ENCODE peak calls at places on chromosomes 12 and 14, in four cellular contexts. L, P, R and J are unnamed samples.

GRCh38 chr12:3445127-3445978 is 45.6 kb upstream of the PRMT8 start:
- DNase-seq in L (no peak), P (no peak), R (no peak), J (no peak)

GRCh38 chr14:24694680-24695079 is 60.7 kb upstream of the GZMB start:
- DNase-seq in L (no peak), P (no peak), R (no peak), J (no peak)

GRCh38 chr12:121723200-121723599 is 10.6 kb downstream of the TMEM120B start:
- DNase-seq in L (no peak), P (no peak), R (no peak), J (no peak)

GRCh38 chr12:30792648-30793499 is 38.1 kb upstream of the CAPRIN2 start:
- DNase-seq in L (no peak), P (no peak), R (no peak), J (no peak)

GRCh38 chr12:113912761-113913295 is 53.3 kb downstream of the RBM19 start:
- DNase-seq in L (no peak), P (peak; percentile 20), R (peak; percentile 66), J (peak; percentile 15)

GRCh38 chr12:54140958-54141388 is 47.8 kb downstream of the SMUG1 start:
- DNase-seq in L (no peak), P (no peak), R (no peak), J (no peak)

GRCh38 chr12:109458771-109459208 is 18.3 kb downstream of the KCTD10 start:
- DNase-seq in L (no peak), P (no peak), R (no peak), J (no peak)

GRCh38 chr12:42277426-42278115 is 39.5 kb upstream of the YAF2 start:
- DNase-seq in L (no peak), P (no peak), R (no peak), J (no peak)

GRCh38 chr12:96187675-96188355 is 6.4 kb upstream of the ELK3 start:
- DNase-seq in L (no peak), P (no peak), R (no peak), J (no peak)

GRCh38 chr12:12349711-12350665 is at the start of gene MANSC1:
- DNase-seq in L (peak; percentile 61), P (peak; percentile 22), R (peak; percentile 73), J (peak; percentile 38)

GRCh38 chr14:69262516-69262915 is 2.6 kb downstream of the GALNT16 start:
- DNase-seq in L (no peak), P (no peak), R (no peak), J (no peak)

GRCh38 chr12:25249951-25250738 is 584 bp downstream of the KRAS start:
- DNase-seq in L (peak; percentile 66), P (peak; percentile 9), R (peak; percentile 76), J (peak; percentile 54)

GRCh38 chr12:114975283-114975973 is 291.5 kb upstream of the TBX3 start:
- DNase-seq in L (no peak), P (no peak), R (no peak), J (no peak)

GRCh38 chr14:64549805-64550538 is at the start of gene PPP1R36:
- DNase-seq in L (no peak), P (peak; percentile 19), R (peak; percentile 63), J (peak; percentile 22)

GRCh38 chr14:24051789-24052655 is at the start of gene CARMIL3:
- DNase-seq in L (peak; percentile 55), P (peak; percentile 46), R (peak; percentile 78), J (peak; percentile 67)

GRCh38 chr14:99234366-99234765 is 37.6 kb downstream of the BCL11B start:
- DNase-seq in L (peak; percentile 70), P (no peak), R (no peak), J (no peak)

GRCh38 chr12:78697817-78698415 is 166.7 kb upstream of the SYT1 start:
- DNase-seq in L (no peak), P (no peak), R (no peak), J (no peak)

GRCh38 chr12:52121848-52122838 is 42.6 kb downstream of the SMIM41 start:
- DNase-seq in L (peak; percentile 47), P (peak; percentile 59), R (peak; percentile 79), J (peak; percentile 50)

GRCh38 chr14:57486767-57487379 is 6.8 kb downstream of the CCDC198 start:
- DNase-seq in L (no peak), P (no peak), R (no peak), J (no peak)

GRCh38 chr12:96190403-96191170 is 3.6 kb upstream of the ELK3 start:
- DNase-seq in L (no peak), P (no peak), R (no peak), J (no peak)

GRCh38 chr14:92900660-92901059 is 22.3 kb upstream of the CHGA start:
- DNase-seq in L (no peak), P (no peak), R (no peak), J (no peak)

GRCh38 chr12:100668939-100669536 is 95.6 kb downstream of the GAS2L3 start:
- DNase-seq in L (no peak), P (peak; percentile 17), R (peak; percentile 64), J (peak; percentile 10)

GRCh38 chr14:100524933-100525243 is 62.3 kb downstream of the BEGAIN start:
- DNase-seq in L (no peak), P (no peak), R (peak; percentile 47), J (no peak)

GRCh38 chr12:96263449-96263902 is 69.3 kb downstream of the ELK3 start:
- DNase-seq in L (no peak), P (no peak), R (no peak), J (no peak)

GRCh38 chr12:95083938-95084337 is 10.5 kb upstream of the NR2C1 start:
- DNase-seq in L (no peak), P (no peak), R (no peak), J (no peak)

GRCh38 chr12:18424857-18425256 is 163.5 kb downstream of the PIK3C2G start:
- DNase-seq in L (no peak), P (no peak), R (no peak), J (no peak)